ENCODE peak calls at places on chromosomes 6 and 20, in six cellular contexts. L, V, D, U, N and A are unnamed samples.

GRCh38 chr6:107386340-107386739 is 73.0 kb downstream of the PDSS2 start:
- DNase-seq in L (no peak), V (no peak), D (no peak), U (no peak), N (peak; percentile 3), A (no peak)

GRCh38 chr6:107999341-107999740 is 41.3 kb upstream of the SEC63 start:
- DNase-seq in L (no peak), V (no peak), D (no peak), U (no peak), N (no peak), A (no peak)

GRCh38 chr20:2206957-2207769 is 88.6 kb upstream of the TGM3 start:
- DNase-seq in L (peak; percentile 28), V (peak; percentile 29), D (peak; percentile 73), U (peak; percentile 91), N (peak; percentile 57), A (peak; percentile 88)

GRCh38 chr6:27474672-27475071 is 1.8 kb upstream of the ZNF184 start:
- DNase-seq in L (no peak), V (no peak), D (no peak), U (no peak), N (no peak), A (no peak)

GRCh38 chr20:20095114-20095872 is 43.0 kb downstream of the CFAP61 start:
- DNase-seq in L (no peak), V (no peak), D (no peak), U (no peak), N (peak; percentile 52), A (no peak)

GRCh38 chr20:13017235-13017634 is 8.5 kb downstream of the SPTLC3 start:
- DNase-seq in L (peak; percentile 18), V (peak; percentile 48), D (no peak), U (no peak), N (peak; percentile 35), A (no peak)

GRCh38 chr20:44039741-44040140 is 125.1 kb downstream of the TOX2 start:
- DNase-seq in L (no peak), V (no peak), D (no peak), U (no peak), N (no peak), A (no peak)

GRCh38 chr6:45192556-45192955 is 135.6 kb upstream of the RUNX2 start:
- DNase-seq in L (peak; percentile 25), V (no peak), D (no peak), U (no peak), N (no peak), A (no peak)

GRCh38 chr6:106799008-106799952 is 169.9 kb downstream of the QRSL1 start:
- DNase-seq in L (peak; percentile 26), V (peak; percentile 83), D (no peak), U (no peak), N (peak; percentile 5), A (peak; percentile 68)

GRCh38 chr6:34358389-34358906 is 34.0 kb downstream of the NUDT3 start:
- DNase-seq in L (peak; percentile 77), V (no peak), D (no peak), U (no peak), N (no peak), A (no peak)
- H2BK120ac ChIP-seq in L (no peak overlapping the region), V (no peak overlapping the region), D (no peak overlapping the region), U (no peak overlapping the region), N (no peak overlapping the region), A (no peak overlapping the region)

GRCh38 chr6:116405147-116405546 is 34.4 kb downstream of the DSE start:
- DNase-seq in L (peak; percentile 84), V (no peak), D (no peak), U (no peak), N (no peak), A (no peak)
- H3K4me3 ChIP-seq in L (no peak overlapping the region), V (peak overlapping the region; percentile 73), D (no peak overlapping the region), U (no peak overlapping the region), N (no peak overlapping the region), A (no peak overlapping the region)

GRCh38 chr6:158819213-158819976 is at the start of gene EZR:
- DNase-seq in L (peak; percentile 57), V (peak; percentile 54), D (peak; percentile 67), U (peak; percentile 86), N (peak; percentile 68), A (peak; percentile 91)
- H3K18ac ChIP-seq in L (no peak within 1 kb of the TSS), V (peak within 1 kb of the TSS; percentile 70), D (peak within 1 kb of the TSS; percentile 93), U (peak within 1 kb of the TSS; percentile 83), N (peak within 1 kb of the TSS; percentile 97), A (peak within 1 kb of the TSS; percentile 100)

GRCh38 chr6:110958332-110959192 is at the start of gene GTF3C6:
- DNase-seq in L (peak; percentile 91), V (peak; percentile 94), D (peak; percentile 83), U (peak; percentile 92), N (peak; percentile 93), A (peak; percentile 96)
- H2BK120ac ChIP-seq in L (peak within 1 kb of the TSS; percentile 94), V (peak within 1 kb of the TSS; percentile 87), D (peak within 1 kb of the TSS; percentile 88), U (peak within 1 kb of the TSS; percentile 29), N (peak within 1 kb of the TSS; percentile 95), A (peak within 1 kb of the TSS; percentile 1)

DNA sequence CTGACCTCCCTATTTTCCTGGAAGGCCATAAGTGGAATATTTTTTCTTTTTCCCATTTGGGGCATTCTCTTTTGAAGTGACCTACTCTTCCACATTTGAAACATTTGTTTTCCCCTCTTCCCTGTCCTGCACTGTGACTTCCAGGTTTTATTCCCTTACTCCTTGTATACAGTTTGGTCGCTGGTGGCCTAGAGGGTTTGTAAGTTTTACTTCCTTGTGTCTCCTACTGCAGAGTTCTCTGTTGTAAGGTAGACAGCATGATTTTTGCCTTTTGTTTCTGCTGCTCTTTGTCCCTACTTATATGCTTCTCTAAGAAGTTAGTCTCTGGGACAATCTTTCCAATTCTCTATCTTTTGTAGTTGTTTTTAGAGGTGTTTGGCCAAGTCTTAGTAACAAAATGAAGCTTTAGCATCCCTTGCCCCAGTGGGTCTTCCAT is 7.4 kb upstream of the ZNFX1 start:
- DNase-seq in L (no peak), V (no peak), D (no peak), U (no peak), N (no peak), A (peak; percentile 11)
- H3K4me3 ChIP-seq in L (no peak overlapping the region), V (peak overlapping the region; percentile 61), D (no peak overlapping the region), U (peak overlapping the region; percentile 20), N (no peak overlapping the region), A (peak overlapping the region; percentile 3)

DNA sequence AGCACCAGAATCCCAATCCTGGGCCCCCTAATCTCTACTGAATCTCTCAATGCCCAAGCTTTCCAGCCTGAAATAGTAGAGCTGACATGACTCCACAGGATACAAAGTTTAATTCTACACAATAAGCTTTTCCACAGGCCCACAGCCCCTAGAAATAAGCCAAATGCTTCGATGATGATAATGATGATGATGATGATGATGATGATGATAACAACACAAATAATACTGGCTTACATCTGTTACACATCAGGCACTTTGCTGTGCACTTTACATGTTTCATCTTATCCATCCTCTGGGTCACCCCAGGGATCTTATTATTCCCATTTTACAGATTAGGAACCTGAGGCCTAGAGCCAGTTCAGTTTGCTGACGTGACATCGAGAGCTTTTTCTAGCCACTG is 20.6 kb downstream of the KCNB1 start:
- DNase-seq in L (no peak), V (no peak), D (no peak), U (no peak), N (no peak), A (no peak)
- H3K18ac ChIP-seq in L (no peak overlapping the region), V (no peak overlapping the region), D (no peak overlapping the region), U (no peak overlapping the region), N (no peak overlapping the region), A (no peak overlapping the region)

GRCh38 chr6:32968770-32969684 is 633 bp downstream of the BRD2 start:
- DNase-seq in L (peak; percentile 77), V (peak; percentile 93), D (peak; percentile 87), U (peak; percentile 87), N (peak; percentile 80), A (peak; percentile 95)
- H2BK120ac ChIP-seq in L (peak overlapping the region; percentile 99), V (peak overlapping the region; percentile 100), D (peak overlapping the region; percentile 76), U (peak overlapping the region; percentile 99), N (peak overlapping the region; percentile 100), A (peak overlapping the region; percentile 70)